ENCODE peak calls at places on chromosomes 1 and 21, in ten cellular contexts. J, A, W, N, E, R, X, T, P and S are unnamed samples.
A peak's percentile ranks its signal among the peaks of the same experiment; 100 is the strongest.

GRCh38 chr1:198068280-198068679 is 88.5 kb upstream of the NEK7 start:
- DNase-seq in W (no peak), P (no peak), X (no peak), A (no peak), N (no peak), E (no peak), T (no peak), J (no peak), R (no peak), S (no peak)

GRCh38 chr21:41877901-41878830 is 978 bp downstream of the PRDM15 start:
- DNase-seq in T (no peak), E (peak; percentile 15), P (no peak), J (no peak), N (no peak), R (no peak), X (peak; percentile 30), A (peak; percentile 14), W (peak; percentile 60), S (no peak)

GRCh38 chr21:37914211-37914900 is 1.9 kb downstream of the KCNJ6 start:
- DNase-seq in X (no peak), R (peak; percentile 85), P (no peak), T (no peak), N (no peak), J (no peak), E (peak; percentile 69), W (peak; percentile 3), A (no peak), S (no peak)

GRCh38 chr1:38686306-38687255 is 173.0 kb downstream of the RRAGC start:
- DNase-seq in P (no peak), E (no peak), W (no peak), J (no peak), T (no peak), N (no peak), A (no peak), R (no peak), X (no peak), S (no peak)

GRCh38 chr1:54839824-54840223 is 38.7 kb upstream of the TTC22 start:
- DNase-seq in W (no peak), X (no peak), J (no peak), T (no peak), A (no peak), P (no peak), R (no peak), N (no peak), E (no peak), S (no peak)

GRCh38 chr1:6860401-6860800 is 75.1 kb downstream of the CAMTA1 start:
- DNase-seq in E (no peak), N (no peak), W (no peak), T (no peak), A (no peak), J (no peak), X (no peak), R (no peak), P (no peak), S (no peak)

GRCh38 chr1:7491089-7491817 is 279.8 kb upstream of the VAMP3 start:
- DNase-seq in P (no peak), W (no peak), N (peak; percentile 86), A (no peak), T (no peak), E (no peak), X (no peak), J (no peak), R (no peak), S (no peak)

GRCh38 chr1:162856260-162856659 is 4.7 kb downstream of the CCDC190 start:
- DNase-seq in X (no peak), W (no peak), J (no peak), A (no peak), R (no peak), E (no peak), N (no peak), T (no peak), P (no peak), S (peak; percentile 95)

GRCh38 chr1:224503161-224504118 is 68.8 kb upstream of the WDR26 start:
- DNase-seq in J (peak; percentile 88), R (peak; percentile 86), X (peak; percentile 55), T (no peak), N (peak; percentile 74), W (peak; percentile 99), P (no peak), E (peak; percentile 60), A (no peak), S (peak; percentile 63)

GRCh38 chr1:59748123-59748522 is 66.6 kb upstream of the HOOK1 start:
- DNase-seq in J (no peak), R (no peak), W (no peak), E (no peak), X (no peak), T (no peak), N (no peak), A (no peak), P (no peak), S (no peak)

GRCh38 chr1:201686709-201687455 is 142.1 kb upstream of the IPO9 start:
- DNase-seq in T (no peak), N (peak; percentile 74), X (no peak), P (no peak), E (no peak), J (no peak), R (peak; percentile 29), W (peak; percentile 46), A (no peak), S (no peak)

GRCh38 chr1:45867697-45868346 is 64.4 kb downstream of the MAST2 start:
- DNase-seq in A (no peak), W (no peak), E (no peak), X (no peak), R (no peak), P (no peak), J (no peak), N (no peak), T (no peak), S (no peak)

GRCh38 chr1:56414728-56415224 is 164.6 kb downstream of the PLPP3 start:
- DNase-seq in X (no peak), A (no peak), J (no peak), T (no peak), W (no peak), R (no peak), E (no peak), P (no peak), N (peak; percentile 89), S (no peak)

GRCh38 chr1:160981584-160982411 is 27.2 kb upstream of the ITLN2 start:
- DNase-seq in T (no peak), E (no peak), A (no peak), J (no peak), W (no peak), R (peak; percentile 58), N (no peak), X (no peak), P (no peak), S (no peak)

GRCh38 chr1:43524804-43525203 is 5.9 kb upstream of the PTPRF start:
- DNase-seq in T (no peak), R (no peak), N (peak; percentile 98), E (no peak), X (no peak), A (no peak), W (no peak), J (no peak), P (no peak), S (no peak)

GRCh38 chr1:9239622-9240401 is 5.2 kb downstream of the H6PD start:
- DNase-seq in X (no peak), N (no peak), R (peak; percentile 30), T (peak; percentile 2), E (no peak), W (peak; percentile 93), J (peak; percentile 65), P (peak; percentile 12), A (peak; percentile 18), S (peak; percentile 91)

GRCh38 chr1:201882665-201883132 is 6.0 kb upstream of the SHISA4 start:
- DNase-seq in X (no peak), N (no peak), W (peak; percentile 87), R (no peak), T (no peak), E (no peak), J (no peak), A (no peak), P (no peak), S (peak; percentile 52)

GRCh38 chr1:8903908-8904650 is 25.6 kb upstream of the ENO1 start:
- DNase-seq in J (peak; percentile 46), N (peak; percentile 87), T (no peak), X (no peak), W (no peak), A (no peak), R (no peak), P (no peak), E (no peak), S (peak; percentile 82)